ENCODE peak calls at places on chromosomes 2 and 18, in four cellular contexts. One of them, this sample, is unnamed.
A peak's percentile ranks its signal among the peaks of the same experiment; 100 is the strongest.

GRCh38 chr2:28408764-28409599 is 16.3 kb downstream of the FOSL2 start:
- DNase-seq in activated gamma-delta T cell treated with Interleukin-2 at 50 U/mL for 16 hours: peak; percentile 77
- DNase-seq in activated effector memory CD4-positive, alpha-beta T cell treated with Interleukin-2 at 50 U/mL for 16 hours: peak; percentile 62
- DNase-seq in activated naive CD4-positive, alpha-beta T cell: no peak
- DNase-seq in this sample: peak; percentile 77

GRCh38 chr18:39611381-39612090 is 2045.9 kb upstream of the CELF4 start:
- DNase-seq in activated gamma-delta T cell treated with Interleukin-2 at 50 U/mL for 16 hours: no peak
- DNase-seq in activated effector memory CD4-positive, alpha-beta T cell treated with Interleukin-2 at 50 U/mL for 16 hours: no peak
- DNase-seq in activated naive CD4-positive, alpha-beta T cell: no peak
- DNase-seq in this sample: no peak

GRCh38 chr18:9069482-9070059 is 32.9 kb upstream of the NDUFV2 start:
- DNase-seq in activated gamma-delta T cell treated with Interleukin-2 at 50 U/mL for 16 hours: no peak
- DNase-seq in activated effector memory CD4-positive, alpha-beta T cell treated with Interleukin-2 at 50 U/mL for 16 hours: no peak
- DNase-seq in activated naive CD4-positive, alpha-beta T cell: no peak
- DNase-seq in this sample: no peak

GRCh38 chr2:44949329-44950151 is 8.0 kb downstream of the SIX3 start:
- DNase-seq in activated gamma-delta T cell treated with Interleukin-2 at 50 U/mL for 16 hours: no peak
- DNase-seq in activated effector memory CD4-positive, alpha-beta T cell treated with Interleukin-2 at 50 U/mL for 16 hours: no peak
- DNase-seq in activated naive CD4-positive, alpha-beta T cell: no peak
- DNase-seq in this sample: no peak

GRCh38 chr18:32277492-32277988 is 87.7 kb downstream of the MEP1B start:
- DNase-seq in activated gamma-delta T cell treated with Interleukin-2 at 50 U/mL for 16 hours: no peak
- DNase-seq in activated effector memory CD4-positive, alpha-beta T cell treated with Interleukin-2 at 50 U/mL for 16 hours: no peak
- DNase-seq in activated naive CD4-positive, alpha-beta T cell: no peak
- DNase-seq in this sample: no peak

GRCh38 chr2:178530128-178530527 is 49.9 kb downstream of the PLEKHA3 start:
- DNase-seq in activated gamma-delta T cell treated with Interleukin-2 at 50 U/mL for 16 hours: no peak
- DNase-seq in activated effector memory CD4-positive, alpha-beta T cell treated with Interleukin-2 at 50 U/mL for 16 hours: no peak
- DNase-seq in activated naive CD4-positive, alpha-beta T cell: no peak
- DNase-seq in this sample: no peak

GRCh38 chr2:141570474-141571131 is 560.2 kb downstream of the LRP1B start:
- DNase-seq in activated gamma-delta T cell treated with Interleukin-2 at 50 U/mL for 16 hours: no peak
- DNase-seq in activated effector memory CD4-positive, alpha-beta T cell treated with Interleukin-2 at 50 U/mL for 16 hours: no peak
- DNase-seq in activated naive CD4-positive, alpha-beta T cell: no peak
- DNase-seq in this sample: no peak

GRCh38 chr2:221716434-221717303 is 144.6 kb upstream of the EPHA4 start:
- DNase-seq in activated gamma-delta T cell treated with Interleukin-2 at 50 U/mL for 16 hours: no peak
- DNase-seq in activated effector memory CD4-positive, alpha-beta T cell treated with Interleukin-2 at 50 U/mL for 16 hours: no peak
- DNase-seq in activated naive CD4-positive, alpha-beta T cell: no peak
- DNase-seq in this sample: no peak

GRCh38 chr2:85143463-85144082 is 10.4 kb downstream of the TCF7L1 start:
- DNase-seq in activated gamma-delta T cell treated with Interleukin-2 at 50 U/mL for 16 hours: no peak
- DNase-seq in activated effector memory CD4-positive, alpha-beta T cell treated with Interleukin-2 at 50 U/mL for 16 hours: no peak
- DNase-seq in activated naive CD4-positive, alpha-beta T cell: no peak
- DNase-seq in this sample: no peak

GRCh38 chr2:204249437-204249836 is 295.8 kb upstream of the PARD3B start:
- DNase-seq in activated gamma-delta T cell treated with Interleukin-2 at 50 U/mL for 16 hours: no peak
- DNase-seq in activated effector memory CD4-positive, alpha-beta T cell treated with Interleukin-2 at 50 U/mL for 16 hours: no peak
- DNase-seq in activated naive CD4-positive, alpha-beta T cell: no peak
- DNase-seq in this sample: no peak